ENCODE peak calls at places on chromosomes 6 and 20, in ten cellular contexts. Q is Peyer's patch, O is ELR, J is nucleus accumbens, G is ACHN, Z is endothelial cell, S is sigmoid colon, D is PC-9, A is substantia nigra, Y is hepatic stellate cell. H is an unnamed sample.

GRCh38 chr6:133991096-133991593 is 38.1 kb downstream of the TBPL1 start:
- DNase-seq in Q (no peak), O (peak), J (no peak), G (no peak), Z (no peak), S (no peak), D (peak), A (no peak), Y (peak), H (peak)

GRCh38 chr6:112337209-112337638 is 9.9 kb upstream of the RFPL4B start:
- DNase-seq in Q (no peak), O (peak), J (peak), G (peak), Z (peak), S (peak), D (no peak), A (peak), Y (peak), H (peak)

GRCh38 chr20:56350842-56351241 is 7.9 kb upstream of the FAM210B start:
- DNase-seq in Q (no peak), O (peak), J (no peak), G (no peak), Z (no peak), S (no peak), D (no peak), A (no peak), Y (no peak), H (no peak)

GRCh38 chr6:135535989-135536414 is 38.5 kb upstream of the AHI1 start:
- DNase-seq in Q (no peak), O (peak), J (no peak), G (peak), Z (peak), S (no peak), D (peak), A (no peak), Y (peak), H (peak)

GRCh38 chr6:12593720-12594540 is 122.6 kb upstream of the PHACTR1 start:
- DNase-seq in Q (no peak), O (no peak), J (no peak), G (no peak), Z (no peak), S (no peak), D (no peak), A (no peak), Y (no peak), H (no peak)

GRCh38 chr20:48706116-48706656 is 121.6 kb downstream of the PREX1 start:
- DNase-seq in Q (no peak), O (no peak), J (no peak), G (no peak), Z (no peak), S (peak), D (no peak), A (no peak), Y (no peak), H (no peak)

GRCh38 chr20:12293900-12294299 is 376.2 kb downstream of the BTBD3 start:
- DNase-seq in Q (no peak), O (no peak), J (no peak), G (no peak), Z (no peak), S (no peak), D (no peak), A (no peak), Y (no peak), H (no peak)

GRCh38 chr6:37507690-37508421 is 8.2 kb upstream of the CCDC167 start:
- DNase-seq in Q (no peak), O (no peak), J (no peak), G (no peak), Z (no peak), S (no peak), D (no peak), A (no peak), Y (no peak), H (no peak)

GRCh38 chr6:107021786-107022185 is 6.2 kb upstream of the MTRES1 start:
- DNase-seq in Q (no peak), O (peak), J (no peak), G (no peak), Z (no peak), S (no peak), D (peak), A (no peak), Y (no peak), H (no peak)

GRCh38 chr20:36113566-36114247 is 40.8 kb upstream of the EPB41L1 start:
- DNase-seq in Q (no peak), O (no peak), J (no peak), G (no peak), Z (no peak), S (no peak), D (no peak), A (no peak), Y (no peak), H (no peak)

GRCh38 chr20:63554361-63555278 is 661 bp downstream of the FNDC11 start:
- DNase-seq in Q (peak), O (no peak), J (no peak), G (no peak), Z (no peak), S (no peak), D (no peak), A (no peak), Y (no peak), H (no peak)

GRCh38 chr6:26576407-26576843 is 20.3 kb upstream of the ABT1 start:
- DNase-seq in Q (no peak), O (peak), J (no peak), G (no peak), Z (no peak), S (no peak), D (no peak), A (no peak), Y (no peak), H (no peak)

GRCh38 chr20:64065973-64066341 is 3.0 kb downstream of the TCEA2 start:
- DNase-seq in Q (peak), O (peak), J (no peak), G (peak), Z (no peak), S (no peak), D (peak), A (no peak), Y (peak), H (no peak)

H was measured in foreskin melanocyte.